ENCODE peak calls at places on chromosomes 4 and X, in five cellular contexts. S is ovary, E is HCT116, B is stomach, R is spleen. X is an unnamed sample.

GRCh38 chr4:51868449-51868847 is 25.5 kb downstream of the DCUN1D4 start:
- DNase-seq in S (no peak), E (no peak), B (no peak), R (no peak), X (no peak)

GRCh38 chrX:3713225-3713936 is at the start of gene PRKX:
- DNase-seq in S (peak), E (no peak), B (peak), R (peak), X (peak)

GRCh38 chr4:133997440-133997839 is 204.1 kb downstream of the PABPC4L start:
- DNase-seq in S (no peak), E (no peak), B (no peak), R (no peak), X (no peak)

GRCh38 chr4:1285790-1286553 is 3.7 kb upstream of the MAEA start:
- DNase-seq in S (no peak), E (no peak), B (no peak), R (peak), X (no peak)

GRCh38 chr4:40548256-40548655 is 81.4 kb downstream of the RBM47 start:
- DNase-seq in S (no peak), E (no peak), B (no peak), R (no peak), X (no peak)

GRCh38 chrX:147950352-147950751 is 30.8 kb upstream of the FMR1NB start:
- DNase-seq in S (no peak), E (no peak), B (no peak), R (no peak), X (no peak)

GRCh38 chr4:99821918-99822503 is 5.4 kb downstream of the DAPP1 start:
- DNase-seq in S (no peak), E (no peak), B (no peak), R (no peak), X (no peak)

GRCh38 chrX:120291211-120291610 is 20.1 kb downstream of the TMEM255A start:
- DNase-seq in S (no peak), E (no peak), B (no peak), R (no peak), X (no peak)

GRCh38 chr4:141524116-141524515 is 112.3 kb upstream of the IL15 start:
- DNase-seq in S (no peak), E (no peak), B (no peak), R (no peak), X (no peak)

GRCh38 chr4:108425988-108426387 is 194.4 kb upstream of the RPL34 start:
- DNase-seq in S (no peak), E (no peak), B (no peak), R (no peak), X (no peak)

DNA sequence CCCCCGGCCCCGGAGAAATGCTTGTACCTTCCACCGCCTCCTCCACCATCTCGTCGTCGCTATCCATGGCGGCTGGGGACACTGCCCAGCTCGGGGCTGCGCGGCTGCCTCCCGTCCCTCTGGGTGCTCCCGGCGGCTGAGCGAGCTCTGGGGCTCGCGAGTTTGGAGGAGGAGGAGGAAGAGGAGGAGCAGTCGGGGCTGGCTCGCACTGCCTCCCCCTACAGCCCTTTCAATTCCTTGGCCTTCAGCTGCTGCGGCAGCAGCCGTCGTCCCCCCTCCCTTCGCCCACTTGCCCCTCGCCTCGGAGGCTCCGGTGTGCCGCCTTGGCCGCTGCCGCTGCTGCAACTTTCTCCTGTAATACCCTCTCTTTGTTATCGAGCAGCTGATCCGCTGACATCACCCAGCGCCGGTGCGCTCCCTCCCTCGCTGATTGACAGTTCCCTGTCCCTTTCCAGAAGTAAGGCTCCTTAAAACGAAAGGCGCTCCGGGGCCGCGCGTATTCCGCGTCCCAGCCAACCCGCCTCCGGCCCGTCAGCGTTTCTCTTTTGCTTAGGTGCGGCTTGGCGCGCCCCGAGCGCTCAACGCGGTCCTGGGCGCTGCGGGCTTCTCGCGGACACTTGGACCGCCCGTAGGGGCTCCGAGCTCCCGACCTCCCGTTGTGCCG is at the start of gene SETD7:
- DNase-seq in S (peak), E (peak), B (peak), R (peak), X (peak)
- TF ChIP-seq POLR2A in S (peak), E (peak), B (no peak), R (no peak), X (no peak)

GRCh38 chr4:168498259-168498658 is 1.4 kb downstream of the PALLD start:
- DNase-seq in S (no peak), E (no peak), B (no peak), R (no peak), X (no peak)
- H3K4me3 ChIP-seq in S (no peak), E (no peak), B (no peak), R (no peak), X (no peak)

GRCh38 chr4:124958812-124959211 is 246.3 kb upstream of the ANKRD50 start:
- DNase-seq in S (no peak), E (no peak), B (no peak), R (no peak), X (no peak)

GRCh38 chr4:124961138-124961750 is 248.7 kb upstream of the ANKRD50 start:
- DNase-seq in S (no peak), E (no peak), B (no peak), R (no peak), X (no peak)

GRCh38 chr4:124965492-124965891 is 253.0 kb upstream of the ANKRD50 start:
- DNase-seq in S (no peak), E (no peak), B (no peak), R (no peak), X (no peak)

GRCh38 chr4:124970011-124970410 is 257.5 kb upstream of the ANKRD50 start:
- DNase-seq in S (no peak), E (no peak), B (no peak), R (no peak), X (no peak)

GRCh38 chr4:124964251-124964650 is 251.7 kb upstream of the ANKRD50 start:
- DNase-seq in S (no peak), E (no peak), B (no peak), R (no peak), X (no peak)
- TF ChIP-seq CTCF in S (no peak), E (no peak), B (no peak), R (no peak), X (no peak)

DNA sequence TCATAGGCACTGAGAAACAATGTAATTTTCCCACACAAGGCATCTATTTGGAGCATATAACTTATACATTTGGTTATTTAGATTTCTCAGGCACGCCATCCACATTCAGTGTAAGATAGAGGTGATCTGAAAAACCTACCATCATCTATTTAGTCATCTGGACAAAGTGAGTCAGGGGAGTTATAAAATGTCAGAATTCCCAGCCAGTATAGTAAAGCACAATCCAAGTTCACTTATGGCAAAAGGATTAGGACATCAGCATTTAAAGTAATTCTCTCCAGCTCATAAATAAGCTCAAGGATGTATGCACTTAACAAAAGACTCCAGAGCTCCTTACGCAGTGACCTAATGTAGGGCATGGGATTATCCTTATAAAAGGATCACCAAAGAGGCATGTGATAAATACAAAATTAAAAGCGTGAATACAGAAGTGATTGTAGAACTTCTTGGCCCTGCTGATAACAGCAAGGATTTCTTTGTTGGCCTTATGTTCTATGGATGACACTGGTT is 65.3 kb upstream of the DCLK2 start:
- DNase-seq in S (no peak), E (no peak), B (no peak), R (no peak), X (no peak)
- TF ChIP-seq POLR2A in S (no peak), E (no peak), B (no peak), R (no peak), X (no peak)

GRCh38 chr4:37243061-37243460 is 1.5 kb upstream of the NWD2 start:
- DNase-seq in S (no peak), E (no peak), B (no peak), R (no peak), X (no peak)

GRCh38 chr4:37245391-37245954 is 930 bp downstream of the NWD2 start:
- DNase-seq in S (no peak), E (no peak), B (no peak), R (no peak), X (no peak)

GRCh38 chr4:37244583-37245390 is at the start of gene NWD2:
- DNase-seq in S (no peak), E (no peak), B (no peak), R (no peak), X (no peak)

GRCh38 chr4:37243722-37244582 is 591 bp upstream of the NWD2 start:
- DNase-seq in S (no peak), E (no peak), B (no peak), R (no peak), X (no peak)

DNA sequence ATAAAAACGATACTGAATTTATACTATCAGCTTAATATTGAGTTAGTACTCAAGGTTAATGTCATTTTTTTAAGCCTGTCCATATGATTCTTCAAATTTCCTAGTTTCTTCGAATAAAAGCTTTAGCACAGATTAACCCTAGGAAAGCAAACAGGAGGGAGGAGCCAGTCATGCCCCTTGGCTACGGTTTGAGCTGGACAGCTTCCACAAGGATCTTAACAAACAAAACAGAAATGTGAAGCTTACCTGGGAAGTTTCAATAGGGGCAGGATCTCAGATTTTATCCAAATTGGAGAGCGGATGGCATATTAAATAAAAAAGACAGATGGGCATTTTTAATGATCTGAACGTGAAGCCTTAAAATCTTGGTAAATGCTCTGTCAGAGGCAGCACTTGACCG is 2.3 kb downstream of the NWD2 start:
- DNase-seq in S (no peak), E (no peak), B (no peak), R (no peak), X (no peak)
- H3K4me3 ChIP-seq in S (no peak), E (no peak), B (no peak), R (no peak), X (no peak)

DNA sequence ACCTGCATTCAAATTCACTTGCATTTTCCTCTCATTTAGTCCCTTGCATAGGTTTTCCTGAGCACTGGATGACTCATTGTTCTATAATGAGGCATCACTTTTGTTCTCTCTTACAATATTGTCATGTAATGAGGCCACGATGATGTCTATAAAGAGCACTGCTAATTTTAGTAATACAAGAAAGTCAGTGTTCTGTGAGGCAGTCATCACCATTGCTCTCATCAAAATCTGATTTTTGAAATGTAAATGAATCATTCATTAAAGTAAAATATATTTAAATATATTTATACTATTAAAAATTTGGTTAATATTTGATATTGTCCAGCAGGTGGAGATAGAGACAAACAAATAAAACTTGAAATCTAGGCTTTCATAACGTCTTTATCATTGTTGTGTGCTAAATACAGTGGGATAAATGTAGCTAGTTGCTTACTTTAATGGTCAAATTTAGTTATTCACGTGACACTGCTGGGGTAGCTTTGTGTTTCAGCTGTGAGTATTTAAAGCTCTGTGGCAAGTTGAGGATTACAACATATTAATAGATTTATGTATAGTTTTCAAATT is 15.4 kb downstream of the HMGB2 start:
- DNase-seq in S (no peak), E (peak), B (no peak), R (no peak), X (no peak)
- TF ChIP-seq CTCF in S (peak), E (no peak), B (no peak), R (peak), X (no peak)

GRCh38 chrX:9635368-9635767 is 130.3 kb downstream of the GPR143 start:
- DNase-seq in S (no peak), E (no peak), B (no peak), R (no peak), X (peak)
- TF ChIP-seq POLR2A in S (no peak), E (no peak), B (no peak), R (no peak), X (no peak)

GRCh38 chr4:158948071-158948470 is 154.8 kb upstream of the RAPGEF2 start:
- DNase-seq in S (no peak), E (no peak), B (no peak), R (no peak), X (no peak)

GRCh38 chr4:158945529-158946108 is 157.3 kb upstream of the RAPGEF2 start:
- DNase-seq in S (no peak), E (no peak), B (no peak), R (no peak), X (no peak)

GRCh38 chr4:158946825-158947224 is 156.1 kb upstream of the RAPGEF2 start:
- DNase-seq in S (no peak), E (no peak), B (no peak), R (no peak), X (no peak)

DNA sequence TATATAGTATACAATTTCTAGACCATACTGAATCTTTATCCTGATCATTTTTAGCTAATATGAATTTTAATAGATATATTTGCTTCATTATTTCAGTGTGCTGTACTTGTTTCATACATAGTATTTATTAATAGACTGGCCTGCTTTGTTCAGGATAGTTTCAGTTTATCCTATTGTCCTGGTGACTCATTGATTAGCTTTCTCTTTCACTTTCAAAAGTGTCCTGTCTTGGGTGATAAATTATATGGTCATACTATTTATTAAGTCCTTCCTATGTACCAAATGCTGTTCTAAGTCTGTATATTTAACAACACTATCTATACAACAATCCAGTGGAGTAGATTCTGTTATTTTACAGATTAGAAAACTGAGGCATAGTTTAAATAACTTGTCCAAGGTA is 153.8 kb upstream of the RAPGEF2 start:
- DNase-seq in S (no peak), E (no peak), B (no peak), R (no peak), X (no peak)
- H3K4me3 ChIP-seq in S (no peak), E (no peak), B (no peak), R (no peak), X (no peak)

GRCh38 chrX:112731793-112732192 is 52.1 kb upstream of the LHFPL1 start:
- DNase-seq in S (no peak), E (no peak), B (no peak), R (no peak), X (no peak)
- TF ChIP-seq CTCF in S (no peak), E (peak), B (no peak), R (no peak), X (no peak)

GRCh38 chr4:2933566-2934076 is 29.6 kb downstream of the NOP14 start:
- DNase-seq in S (no peak), E (no peak), B (no peak), R (no peak), X (no peak)
- TF ChIP-seq POLR2A in S (no peak), E (no peak), B (no peak), R (no peak), X (no peak)

X was measured in lower leg skin.